ENCODE peak calls at places on chromosome 2, in six cellular contexts. One of them, this sample, is unnamed.
A peak's percentile ranks its signal among the peaks of the same experiment; 100 is the strongest.

GRCh38 chr2:160970052-160970846 is 190.0 kb upstream of the TANK start:
- DNase-seq in HEK293T: peak; percentile 46
- DNase-seq in activated T-cell treated with anti-CD3 and anti-CD28 coated beads, Interleukin-2, amount 50 U/mL, for 72 hours: no peak
- DNase-seq in GM04503: peak; percentile 89
- DNase-seq in SW480: peak; percentile 81
- DNase-seq in cardiac fibroblast: peak; percentile 93
- DNase-seq in this sample: no peak

GRCh38 chr2:20398956-20399567 is 47.8 kb upstream of the RHOB start:
- DNase-seq in SW480: no peak
- DNase-seq in HEK293T: no peak
- DNase-seq in activated T-cell treated with anti-CD3 and anti-CD28 coated beads, Interleukin-2, amount 50 U/mL, for 72 hours: no peak
- DNase-seq in cardiac fibroblast: peak; percentile 40
- DNase-seq in GM04503: no peak
- DNase-seq in this sample: no peak

GRCh38 chr2:195520671-195521155 is 136.3 kb upstream of the SLC39A10 start:
- DNase-seq in activated T-cell treated with anti-CD3 and anti-CD28 coated beads, Interleukin-2, amount 50 U/mL, for 72 hours: no peak
- DNase-seq in GM04503: no peak
- DNase-seq in HEK293T: no peak
- DNase-seq in SW480: no peak
- DNase-seq in cardiac fibroblast: peak; percentile 98
- DNase-seq in this sample: no peak

GRCh38 chr2:54966165-54966819 is 84.0 kb downstream of the RTN4 start:
- DNase-seq in cardiac fibroblast: no peak
- DNase-seq in activated T-cell treated with anti-CD3 and anti-CD28 coated beads, Interleukin-2, amount 50 U/mL, for 72 hours: no peak
- DNase-seq in GM04503: no peak
- DNase-seq in SW480: peak; percentile 71
- DNase-seq in HEK293T: no peak
- DNase-seq in this sample: no peak

GRCh38 chr2:187424156-187424555 is 23.9 kb downstream of the CALCRL start:
- DNase-seq in HEK293T: no peak
- DNase-seq in GM04503: no peak
- DNase-seq in SW480: no peak
- DNase-seq in cardiac fibroblast: peak; percentile 80
- DNase-seq in activated T-cell treated with anti-CD3 and anti-CD28 coated beads, Interleukin-2, amount 50 U/mL, for 72 hours: no peak
- DNase-seq in this sample: no peak

GRCh38 chr2:230846360-230846759 is 18.4 kb upstream of the ITM2C start:
- DNase-seq in HEK293T: no peak
- DNase-seq in SW480: no peak
- DNase-seq in GM04503: no peak
- DNase-seq in activated T-cell treated with anti-CD3 and anti-CD28 coated beads, Interleukin-2, amount 50 U/mL, for 72 hours: no peak
- DNase-seq in cardiac fibroblast: no peak
- DNase-seq in this sample: no peak

GRCh38 chr2:54680397-54681032 is 42.9 kb upstream of the EML6 start:
- DNase-seq in SW480: no peak
- DNase-seq in HEK293T: no peak
- DNase-seq in cardiac fibroblast: peak; percentile 50
- DNase-seq in GM04503: no peak
- DNase-seq in activated T-cell treated with anti-CD3 and anti-CD28 coated beads, Interleukin-2, amount 50 U/mL, for 72 hours: peak; percentile 72
- DNase-seq in this sample: peak; percentile 65

GRCh38 chr2:8629402-8629801 is 52.5 kb upstream of the ID2 start:
- DNase-seq in SW480: peak; percentile 64
- DNase-seq in activated T-cell treated with anti-CD3 and anti-CD28 coated beads, Interleukin-2, amount 50 U/mL, for 72 hours: no peak
- DNase-seq in HEK293T: no peak
- DNase-seq in GM04503: no peak
- DNase-seq in cardiac fibroblast: no peak
- DNase-seq in this sample: no peak

GRCh38 chr2:230498506-230499107 is 82.6 kb downstream of the SP100 start:
- DNase-seq in cardiac fibroblast: no peak
- DNase-seq in SW480: no peak
- DNase-seq in GM04503: no peak
- DNase-seq in activated T-cell treated with anti-CD3 and anti-CD28 coated beads, Interleukin-2, amount 50 U/mL, for 72 hours: no peak
- DNase-seq in HEK293T: no peak
- DNase-seq in this sample: no peak

GRCh38 chr2:233469261-233470006 is 97.1 kb downstream of the USP40 start:
- DNase-seq in SW480: no peak
- DNase-seq in HEK293T: no peak
- DNase-seq in GM04503: no peak
- DNase-seq in activated T-cell treated with anti-CD3 and anti-CD28 coated beads, Interleukin-2, amount 50 U/mL, for 72 hours: no peak
- DNase-seq in cardiac fibroblast: no peak
- DNase-seq in this sample: no peak

GRCh38 chr2:132703396-132703795 is 33.4 kb upstream of the LYPD1 start:
- DNase-seq in cardiac fibroblast: peak; percentile 66
- DNase-seq in GM04503: no peak
- DNase-seq in activated T-cell treated with anti-CD3 and anti-CD28 coated beads, Interleukin-2, amount 50 U/mL, for 72 hours: no peak
- DNase-seq in HEK293T: no peak
- DNase-seq in SW480: no peak
- DNase-seq in this sample: no peak

GRCh38 chr2:46275995-46276394 is 21.2 kb upstream of the EPAS1 start:
- DNase-seq in GM04503: no peak
- DNase-seq in cardiac fibroblast: peak; percentile 31
- DNase-seq in activated T-cell treated with anti-CD3 and anti-CD28 coated beads, Interleukin-2, amount 50 U/mL, for 72 hours: peak; percentile 31
- DNase-seq in SW480: no peak
- DNase-seq in HEK293T: no peak
- DNase-seq in this sample: no peak

GRCh38 chr2:27240406-27240805 is 22.4 kb downstream of the SLC30A3 start:
- DNase-seq in GM04503: no peak
- DNase-seq in SW480: no peak
- DNase-seq in HEK293T: no peak
- DNase-seq in activated T-cell treated with anti-CD3 and anti-CD28 coated beads, Interleukin-2, amount 50 U/mL, for 72 hours: no peak
- DNase-seq in cardiac fibroblast: no peak
- DNase-seq in this sample: no peak

This sample was measured in activated CD4-positive, alpha-beta memory T cell treated with anti-CD3 and anti-CD28 coated beads for 36 hours.